ENCODE peak calls at places on chromosomes 5 and 9, in five cellular contexts. M, O, Q, W and H are unnamed samples.
A peak's percentile ranks its signal among the peaks of the same experiment; 100 is the strongest.

GRCh38 chr9:130451509-130452388 is 7.0 kb downstream of the ASS1 start:
- DNase-seq in M (no peak), Q (peak; percentile 93), O (peak; percentile 81), W (peak; percentile 90), H (peak; percentile 83)

GRCh38 chr5:112186401-112186990 is 232.6 kb downstream of the EPB41L4A start:
- DNase-seq in O (peak; percentile 44), W (no peak), M (no peak), Q (peak; percentile 62), H (no peak)

GRCh38 chr5:33049845-33050244 is 338.7 kb downstream of the NPR3 start:
- DNase-seq in Q (no peak), W (no peak), O (peak; percentile 4), M (no peak), H (no peak)

GRCh38 chr5:1551913-1552312 is 28.2 kb upstream of the LPCAT1 start:
- DNase-seq in M (no peak), W (no peak), Q (no peak), O (no peak), H (no peak)

GRCh38 chr5:10352404-10353240 is 873 bp upstream of the MARCHF6 start:
- DNase-seq in Q (no peak), O (peak; percentile 38), M (no peak), W (no peak), H (no peak)

GRCh38 chr9:129384138-129384886 is 206.3 kb upstream of the IER5L start:
- DNase-seq in M (no peak), Q (no peak), W (peak; percentile 45), O (no peak), H (no peak)

GRCh38 chr5:3002230-3002629 is 250.8 kb upstream of the IRX2 start:
- DNase-seq in W (no peak), Q (no peak), M (no peak), O (no peak), H (no peak)

GRCh38 chr9:88586452-88586851 is 51.5 kb downstream of the NXNL2 start:
- DNase-seq in O (no peak), M (no peak), Q (no peak), W (no peak), H (no peak)

GRCh38 chr5:616342-617039 is 4.4 kb downstream of the CEP72 start:
- DNase-seq in O (no peak), W (no peak), M (peak; percentile 62), Q (no peak), H (no peak)

GRCh38 chr9:103245369-103245768 is 250.2 kb downstream of the CYLC2 start:
- DNase-seq in Q (no peak), W (no peak), M (no peak), O (no peak), H (no peak)

GRCh38 chr5:3226171-3226570 is 369.5 kb upstream of the IRX1 start:
- DNase-seq in M (no peak), Q (no peak), O (no peak), W (peak; percentile 28), H (no peak)

GRCh38 chr9:136056546-136057235 is 38.4 kb downstream of the NACC2 start:
- DNase-seq in Q (no peak), M (no peak), O (peak; percentile 22), W (peak; percentile 58), H (no peak)

GRCh38 chr9:129148463-129149204 is 29.4 kb downstream of the IER5L start:
- DNase-seq in Q (no peak), O (no peak), W (no peak), M (no peak), H (no peak)

GRCh38 chr5:91474201-91474600 is 91.1 kb upstream of the ARRDC3 start:
- DNase-seq in O (no peak), Q (no peak), M (no peak), W (no peak), H (no peak)

GRCh38 chr5:133471699-133472098 is 140.6 kb downstream of the FSTL4 start:
- DNase-seq in O (no peak), M (no peak), W (no peak), Q (no peak), H (no peak)

GRCh38 chr5:166529200-166529599 is 1762.2 kb upstream of the WWC1 start:
- DNase-seq in W (no peak), M (no peak), Q (no peak), O (no peak), H (no peak)

GRCh38 chr5:157115502-157115901 is 6.7 kb upstream of the HAVCR2 start:
- DNase-seq in M (no peak), W (no peak), Q (no peak), O (no peak), H (no peak)

GRCh38 chr5:113950186-113950585 is 411.7 kb upstream of the KCNN2 start:
- DNase-seq in W (no peak), O (no peak), M (no peak), Q (no peak), H (no peak)

GRCh38 chr5:127820910-127821553 is 117.8 kb downstream of the CCDC192 start:
- DNase-seq in W (no peak), O (no peak), Q (no peak), M (no peak), H (no peak)

GRCh38 chr9:127637322-127637847 is 25.3 kb downstream of the STXBP1 start:
- DNase-seq in O (no peak), M (no peak), W (no peak), Q (peak; percentile 49), H (no peak)

GRCh38 chr5:109594217-109594616 is 95.5 kb upstream of the MAN2A1 start:
- DNase-seq in Q (no peak), M (no peak), O (no peak), W (no peak), H (no peak)

GRCh38 chr5:115514220-115514619 is 30.4 kb downstream of the FEM1C start:
- DNase-seq in M (no peak), Q (no peak), W (no peak), O (no peak), H (no peak)

GRCh38 chr9:21381752-21382339 is 3.4 kb downstream of the IFNA2 start:
- DNase-seq in Q (no peak), M (no peak), W (no peak), O (no peak), H (no peak)

GRCh38 chr5:161333194-161333880 is 213.2 kb downstream of the GABRB2 start:
- DNase-seq in O (no peak), Q (no peak), W (no peak), M (no peak), H (no peak)

GRCh38 chr9:133403766-133404439 is 13.9 kb downstream of the REXO4 start:
- DNase-seq in O (peak; percentile 57), Q (peak; percentile 29), M (peak; percentile 86), W (no peak), H (no peak)

GRCh38 chr9:124342402-124342945 is 72.8 kb downstream of the PSMB7 start:
- DNase-seq in O (no peak), Q (no peak), M (peak; percentile 65), W (peak; percentile 58), H (peak; percentile 46)

GRCh38 chr9:20302229-20302628 is 320.1 kb downstream of the MLLT3 start:
- DNase-seq in M (no peak), O (no peak), Q (no peak), W (no peak), H (no peak)

DNA sequence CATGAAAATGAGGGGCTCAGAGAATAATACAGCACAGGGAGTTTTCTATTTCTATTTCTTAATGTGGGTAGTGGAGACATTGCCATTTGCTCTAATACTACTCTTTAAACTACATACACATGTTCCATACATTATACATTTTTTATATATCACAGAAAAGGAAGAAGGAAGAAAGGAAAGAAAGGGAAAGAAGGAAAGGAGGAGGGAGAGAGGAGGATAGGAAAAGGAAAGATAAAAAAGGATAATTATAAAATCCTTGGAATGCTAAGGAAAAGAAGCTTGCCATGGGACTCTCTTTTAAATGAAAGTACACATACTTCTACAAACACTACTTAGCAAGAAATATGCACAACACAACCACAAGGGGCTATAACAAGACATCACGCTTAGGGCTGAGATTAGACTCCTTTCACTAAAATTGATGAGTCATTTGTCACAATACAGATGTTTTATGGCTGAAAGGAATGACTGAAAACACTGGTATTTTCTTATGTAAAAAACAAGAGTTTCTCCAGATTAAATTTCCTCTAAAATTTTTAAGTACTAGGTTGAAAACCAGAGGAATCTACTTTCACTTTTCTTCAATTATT is 219.8 kb downstream of the ARL15 start:
- DNase-seq in W (no peak), O (no peak), Q (peak; percentile 68), M (no peak), H (no peak)
- TF ChIP-seq CTCF in W (no peak), O (peak; percentile 50), Q (peak; percentile 50), M (no peak), H (no peak)

GRCh38 chr5:116699348-116699747 is 124.7 kb upstream of the SEMA6A start:
- DNase-seq in Q (no peak), M (no peak), W (no peak), O (no peak), H (no peak)
- H3K27me3 ChIP-seq in Q (no peaks in the 10 kb centered on the region), M (no peaks in the 10 kb centered on the region), W (no peaks in the 10 kb centered on the region), O (no peaks in the 10 kb centered on the region), H (no peaks in the 10 kb centered on the region)

GRCh38 chr9:112881366-112881765 is 9.3 kb downstream of the SLC46A2 start:
- DNase-seq in O (no peak), W (no peak), Q (no peak), M (no peak), H (no peak)

GRCh38 chr9:112884721-112885120 is 6.0 kb downstream of the SLC46A2 start:
- DNase-seq in O (no peak), Q (no peak), W (no peak), M (no peak), H (no peak)

GRCh38 chr9:112885324-112885723 is 5.4 kb downstream of the SLC46A2 start:
- DNase-seq in Q (no peak), W (no peak), M (no peak), O (no peak), H (no peak)

GRCh38 chr9:112886351-112886750 is 4.3 kb downstream of the SLC46A2 start:
- DNase-seq in O (no peak), Q (no peak), W (no peak), M (no peak), H (no peak)

DNA sequence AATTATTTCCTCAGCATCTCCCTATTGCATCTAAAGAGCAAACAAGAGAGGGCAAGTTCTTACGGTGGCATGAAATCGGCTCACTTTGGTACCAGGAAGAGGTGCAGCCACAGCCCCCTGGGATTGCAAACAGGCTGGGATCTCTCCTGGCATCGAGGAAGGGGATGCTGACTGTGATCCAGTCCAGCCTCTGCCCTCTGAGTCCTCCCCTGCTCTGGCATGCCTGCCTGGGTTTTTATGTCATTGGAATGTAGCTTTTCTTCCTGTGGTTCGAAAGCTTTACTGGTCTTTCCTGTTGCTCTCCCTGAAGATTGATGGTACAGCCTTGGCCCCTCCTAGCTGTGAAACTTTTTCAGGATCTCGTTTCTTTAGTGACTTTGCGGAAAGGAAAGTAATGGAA is 6.6 kb downstream of the SLC46A2 start:
- DNase-seq in Q (no peak), W (no peak), O (no peak), M (no peak), H (no peak)
- H3K27ac ChIP-seq in Q (no peak overlapping the region), W (no peak overlapping the region), O (no peak overlapping the region), M (no peak overlapping the region), H (no peak overlapping the region)

GRCh38 chr5:76143884-76144283 is 60.7 kb downstream of the SV2C start:
- DNase-seq in Q (no peak), W (no peak), O (no peak), M (no peak), H (no peak)

GRCh38 chr5:76144892-76145291 is 61.7 kb downstream of the SV2C start:
- DNase-seq in W (no peak), O (no peak), Q (no peak), M (no peak), H (no peak)

DNA sequence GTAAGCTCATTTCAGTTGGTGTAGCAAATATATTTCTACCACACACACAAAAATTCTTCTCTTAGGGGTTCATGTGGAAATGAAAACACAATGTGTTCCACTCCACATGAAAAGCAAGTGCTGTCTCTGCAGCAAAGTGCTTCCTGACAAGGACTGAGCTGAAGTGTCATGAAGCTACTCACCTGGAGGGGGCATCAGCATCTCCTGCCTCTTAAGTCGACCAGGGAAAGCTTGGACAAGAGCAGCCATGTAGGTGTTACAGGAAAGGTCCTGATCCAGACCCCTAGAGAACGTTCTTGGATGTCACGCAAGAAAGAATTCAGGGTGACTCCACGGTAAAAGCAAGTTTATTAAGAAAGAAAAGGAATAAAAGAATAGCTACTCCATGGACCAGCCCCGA is 62.8 kb downstream of the SV2C start:
- DNase-seq in M (no peak), O (no peak), Q (peak; percentile 42), W (no peak), H (no peak)
- TF ChIP-seq CTCF in M (no peak), O (peak; percentile 25), Q (peak; percentile 50), W (no peak), H (no peak)